ENCODE peak calls at places on chromosomes 11 and 22, in six cellular contexts. N is H9, B is neuronal stem cell, C is H1, G is IMR-90, Z is mesenchymal stem cell. K is an unnamed sample.

GRCh38 chr22:42708393-42708792 is 12.3 kb downstream of the A4GALT start:
- DNase-seq in N (no peak), B (no peak), C (no peak), G (no peak), Z (no peak), K (no peak)

GRCh38 chr22:50342651-50343540 is at the start of gene PPP6R2:
- DNase-seq in N (peak), B (peak), C (peak), G (peak), Z (peak), K (peak)

GRCh38 chr11:27354359-27354965 is 8.6 kb downstream of the CCDC34 start:
- DNase-seq in N (no peak), B (no peak), C (no peak), G (no peak), Z (no peak), K (no peak)

GRCh38 chr11:62974848-62975522 is 9.8 kb downstream of the SLC22A6 start:
- DNase-seq in N (peak), B (no peak), C (peak), G (no peak), Z (no peak), K (peak)

GRCh38 chr22:29011868-29012428 is 49.7 kb downstream of the C22orf31 start:
- DNase-seq in N (no peak), B (no peak), C (no peak), G (no peak), Z (no peak), K (no peak)

GRCh38 chr11:108568183-108568858 is 25.2 kb downstream of the EXPH5 start:
- DNase-seq in N (no peak), B (no peak), C (peak), G (no peak), Z (no peak), K (no peak)

GRCh38 chr11:69356703-69357457 is 62.9 kb downstream of the MYEOV start:
- DNase-seq in N (peak), B (no peak), C (peak), G (no peak), Z (no peak), K (no peak)

GRCh38 chr22:43042101-43042780 is 27.3 kb upstream of the PACSIN2 start:
- DNase-seq in N (no peak), B (no peak), C (no peak), G (peak), Z (no peak), K (no peak)

GRCh38 chr11:95100191-95100648 is 10.6 kb downstream of the ENDOD1 start:
- DNase-seq in N (no peak), B (no peak), C (no peak), G (no peak), Z (no peak), K (peak)

GRCh38 chr11:130407978-130408377 is 20.4 kb downstream of the ADAMTS8 start:
- DNase-seq in N (no peak), B (no peak), C (no peak), G (peak), Z (peak), K (no peak)

GRCh38 chr11:98227266-98227665 is 793.5 kb upstream of the CNTN5 start:
- DNase-seq in N (no peak), B (no peak), C (no peak), G (no peak), Z (no peak), K (no peak)

GRCh38 chr11:11841121-11841604 is 609 bp upstream of the USP47 start:
- DNase-seq in N (peak), B (no peak), C (no peak), G (no peak), Z (no peak), K (no peak)

GRCh38 chr11:92830382-92831148 is 138.9 kb upstream of the MTNR1B start:
- DNase-seq in N (no peak), B (no peak), C (no peak), G (no peak), Z (no peak), K (no peak)

GRCh38 chr11:65501005-65501529 is 2.2 kb downstream of the MALAT1 start:
- DNase-seq in N (no peak), B (no peak), C (no peak), G (peak), Z (no peak), K (no peak)

GRCh38 chr22:17258015-17258827 is 39.0 kb upstream of the ADA2 start:
- DNase-seq in N (peak), B (peak), C (peak), G (no peak), Z (peak), K (peak)

GRCh38 chr11:78823588-78823987 is 248.9 kb upstream of the NARS2 start:
- DNase-seq in N (no peak), B (no peak), C (no peak), G (no peak), Z (no peak), K (no peak)

GRCh38 chr22:38531251-38531956 is 25.3 kb upstream of the DDX17 start:
- DNase-seq in N (no peak), B (no peak), C (no peak), G (no peak), Z (no peak), K (no peak)

GRCh38 chr11:117743121-117743815 is 53.7 kb downstream of the DSCAML1 start:
- DNase-seq in N (no peak), B (no peak), C (no peak), G (no peak), Z (no peak), K (peak)

GRCh38 chr11:103800406-103801114 is 235.9 kb upstream of the DDI1 start:
- DNase-seq in N (peak), B (no peak), C (no peak), G (no peak), Z (peak), K (peak)

DNA sequence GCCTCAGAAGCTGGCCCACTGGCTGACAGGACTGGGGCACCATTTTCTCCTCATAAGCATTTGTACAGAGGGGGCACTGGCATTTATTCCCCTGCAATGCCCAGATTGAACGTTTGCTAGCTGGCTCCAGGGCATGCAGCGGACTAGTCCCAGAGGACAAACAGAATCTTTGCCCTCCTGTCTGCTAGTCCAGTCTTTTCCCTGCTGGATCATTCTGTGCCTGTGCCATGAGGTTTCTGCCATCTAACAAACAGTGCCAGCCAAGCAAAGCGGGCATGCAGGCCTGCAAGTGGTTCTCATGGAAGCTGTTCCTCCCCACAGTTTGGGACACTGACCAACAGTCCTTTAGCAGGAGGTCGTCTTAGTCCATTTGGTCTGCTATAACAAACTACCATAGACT is 53.4 kb downstream of the KCNJ1 start:
- DNase-seq in N (no peak), B (no peak), C (no peak), G (no peak), Z (no peak), K (no peak)
- H3K4me2 ChIP-seq in N (no peak), B (no peak), C (no peak), G (no peak), Z (no peak), K (no peak)

GRCh38 chr11:115716577-115717214 is 212.5 kb upstream of the CADM1 start:
- DNase-seq in N (no peak), B (no peak), C (no peak), G (no peak), Z (no peak), K (no peak)
- H3K4ac ChIP-seq in N (no peak), B (no peak), C (no peak), G (peak), Z (no peak), K (no peak)

GRCh38 chr11:132982769-132983168 is 549.5 kb downstream of the OPCML start:
- DNase-seq in N (no peak), B (no peak), C (no peak), G (no peak), Z (no peak), K (no peak)
- H3K4me2 ChIP-seq in N (no peak), B (no peak), C (no peak), G (no peak), Z (no peak), K (no peak)

GRCh38 chr11:36420025-36420424 is 90.0 kb downstream of the TRAF6 start:
- DNase-seq in N (no peak), B (no peak), C (no peak), G (no peak), Z (no peak), K (no peak)
- H3K4ac ChIP-seq in N (no peak), B (no peak), C (no peak), G (peak), Z (no peak), K (no peak)

GRCh38 chr11:82734120-82734479 is 436 bp upstream of the FAM181B start:
- DNase-seq in N (no peak), B (no peak), C (no peak), G (no peak), Z (no peak), K (no peak)

GRCh38 chr11:82731691-82732277 is 1.9 kb downstream of the FAM181B start:
- DNase-seq in N (no peak), B (no peak), C (no peak), G (no peak), Z (no peak), K (peak)

GRCh38 chr11:82733444-82734119 is at the start of gene FAM181B:
- DNase-seq in N (peak), B (peak), C (peak), G (no peak), Z (peak), K (peak)

GRCh38 chr11:82732348-82732733 is 1.3 kb downstream of the FAM181B start:
- DNase-seq in N (peak), B (no peak), C (no peak), G (no peak), Z (no peak), K (no peak)

GRCh38 chr11:82732734-82733443 is 775 bp downstream of the FAM181B start:
- DNase-seq in N (peak), B (no peak), C (peak), G (no peak), Z (no peak), K (peak)
- H3K4me2 ChIP-seq in N (peak), B (peak), C (peak), G (peak), Z (peak), K (peak)

GRCh38 chr11:133710241-133710640 is 135.1 kb downstream of the SPATA19 start:
- DNase-seq in N (no peak), B (no peak), C (peak), G (no peak), Z (no peak), K (peak)

GRCh38 chr11:133711545-133711944 is 133.8 kb downstream of the SPATA19 start:
- DNase-seq in N (no peak), B (no peak), C (peak), G (no peak), Z (no peak), K (peak)

GRCh38 chr11:133712235-133712634 is 133.1 kb downstream of the SPATA19 start:
- DNase-seq in N (no peak), B (no peak), C (no peak), G (no peak), Z (no peak), K (peak)

GRCh38 chr11:133708547-133709051 is 136.7 kb downstream of the SPATA19 start:
- DNase-seq in N (no peak), B (no peak), C (peak), G (no peak), Z (no peak), K (no peak)

DNA sequence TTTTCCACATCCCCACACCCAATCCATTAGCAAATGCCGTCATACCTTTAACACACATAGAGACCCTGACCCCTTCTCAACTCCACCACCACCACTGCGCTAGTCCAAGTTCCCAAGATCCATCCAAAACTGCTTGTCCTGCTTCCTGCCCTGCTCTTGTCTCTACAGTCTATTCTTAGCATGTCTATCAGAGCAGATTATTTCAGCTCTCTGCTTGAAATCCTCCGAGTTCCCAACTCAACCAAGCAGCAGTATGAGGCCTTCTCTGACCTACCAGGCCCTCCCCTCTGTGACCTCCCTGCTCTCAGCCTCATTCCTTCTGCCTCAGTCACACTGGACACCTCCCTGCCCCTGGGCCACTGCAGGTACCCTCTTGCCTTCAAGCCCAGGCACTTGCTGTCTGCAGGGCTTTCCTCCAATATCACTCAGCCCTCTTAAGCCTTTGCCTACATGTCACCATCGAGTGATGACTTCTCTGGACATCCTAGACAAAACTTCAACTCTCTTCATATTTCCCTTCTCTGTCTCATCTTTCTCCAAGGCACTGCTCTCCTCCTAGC is 134.6 kb downstream of the SPATA19 start:
- DNase-seq in N (no peak), B (no peak), C (peak), G (no peak), Z (no peak), K (peak)
- H3K4ac ChIP-seq in N (no peak), B (no peak), C (no peak), G (no peak), Z (no peak), K (no peak)

DNA sequence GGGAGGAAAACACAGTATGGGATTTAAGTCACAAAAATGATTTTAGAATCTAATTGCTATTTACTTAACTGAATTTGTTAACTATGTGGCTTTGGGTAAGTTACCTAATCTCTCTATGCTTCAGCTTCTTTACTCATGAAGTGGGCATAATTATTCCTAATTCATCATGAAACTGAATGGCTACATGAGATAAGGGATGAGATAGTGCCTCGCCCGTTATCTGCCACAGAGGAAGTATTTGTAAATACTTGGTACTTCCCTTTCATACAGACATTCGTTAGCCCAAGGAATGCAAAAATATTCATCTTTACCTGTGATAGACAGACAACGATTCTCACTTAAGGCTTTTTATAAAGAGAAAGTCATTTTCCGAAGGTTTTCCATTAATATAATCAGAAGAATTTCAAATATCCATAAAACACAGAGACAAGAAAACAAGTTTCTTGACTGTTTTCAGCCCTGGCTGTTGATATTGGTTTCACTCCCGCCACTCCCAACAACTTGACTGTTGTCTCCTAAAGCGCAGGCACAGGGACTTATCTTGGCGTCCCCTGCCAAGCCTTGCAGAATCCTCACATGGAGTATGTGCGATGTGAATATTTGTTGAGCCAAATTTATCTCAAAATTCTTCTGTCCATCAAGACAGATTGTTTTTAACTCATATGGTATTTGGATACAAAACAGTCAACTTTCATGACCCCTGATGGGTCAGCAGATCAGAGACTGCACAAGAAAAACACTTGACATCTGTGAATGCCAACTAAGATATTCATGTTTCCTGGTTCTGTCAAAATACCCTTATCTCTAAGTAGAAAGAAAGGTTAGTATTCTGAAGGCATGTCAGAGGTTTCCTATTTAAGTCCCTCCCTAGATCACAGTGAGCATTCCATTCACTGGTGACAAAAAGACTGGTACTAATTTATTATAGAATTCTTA is 221.5 kb upstream of the BLID start:
- DNase-seq in N (no peak), B (no peak), C (no peak), G (no peak), Z (no peak), K (peak)
- H3K4me2 ChIP-seq in N (no peak), B (no peak), C (no peak), G (no peak), Z (no peak), K (no peak)